ENCODE peak calls at places on chromosomes 3 and 15, in six cellular contexts. P is NCI-H1694; I is HT-29; G is effector CD4-positive, alpha-beta T cell; N is activated T-cell treated with anti-CD3 and anti-CD28 coated beads, Interleukin-2, amount 50 U/mL, for 4 hours; B is NCI-H1417 treated with DMSO at 0.1 percent for 48 hours. W is an unnamed sample.

GRCh38 chr3:9301091-9301490 is 51.6 kb upstream of the SRGAP3 start:
- DNase-seq in I (no peak), B (no peak), N (no peak), P (no peak), G (no peak), W (no peak)

GRCh38 chr3:42653560-42654330 is at the start of gene ZBTB47:
- DNase-seq in P (no peak), G (no peak), B (no peak), N (no peak), I (no peak), W (no peak)

GRCh38 chr3:63951492-63951891 is 39.3 kb upstream of the SCAANT1 start:
- DNase-seq in G (no peak), P (no peak), B (no peak), N (no peak), I (no peak), W (no peak)

GRCh38 chr3:113769551-113769950 is 22.7 kb downstream of the ATP6V1A start:
- DNase-seq in N (no peak), G (no peak), P (no peak), B (no peak), I (peak), W (no peak)

GRCh38 chr3:12287727-12288465 is 974 bp upstream of the PPARG start:
- DNase-seq in G (no peak), B (no peak), N (no peak), P (no peak), I (peak), W (peak)

GRCh38 chr3:186476044-186476468 is 68.1 kb downstream of the CRYGS start:
- DNase-seq in N (no peak), I (no peak), B (no peak), G (no peak), P (no peak), W (no peak)

GRCh38 chr15:43190178-43190577 is 5.0 kb downstream of the CCNDBP1 start:
- DNase-seq in N (no peak), B (no peak), G (no peak), I (no peak), P (no peak), W (no peak)

GRCh38 chr3:65742914-65743313 is 295.8 kb downstream of the MAGI1 start:
- DNase-seq in N (no peak), B (no peak), G (no peak), I (no peak), P (no peak), W (no peak)

GRCh38 chr3:151537751-151538150 is 76.9 kb upstream of the IGSF10 start:
- DNase-seq in I (no peak), G (no peak), P (no peak), N (no peak), B (no peak), W (no peak)

GRCh38 chr15:69780374-69780773 is 317.3 kb downstream of the TLE3 start:
- DNase-seq in N (no peak), B (no peak), I (no peak), G (no peak), P (no peak), W (no peak)

GRCh38 chr3:13595001-13595421 is 46.1 kb downstream of the FBLN2 start:
- DNase-seq in I (no peak), B (no peak), P (no peak), N (no peak), G (no peak), W (no peak)

GRCh38 chr15:48191574-48192225 is at the start of gene CTXN2:
- DNase-seq in N (no peak), G (no peak), B (no peak), I (no peak), P (no peak), W (peak)

GRCh38 chr3:41199866-41200668 is 762 bp downstream of the CTNNB1 start:
- DNase-seq in I (peak), N (peak), B (no peak), P (no peak), G (peak), W (no peak)

GRCh38 chr3:89314454-89314853 is 207.0 kb downstream of the EPHA3 start:
- DNase-seq in N (no peak), P (no peak), G (no peak), I (no peak), B (peak), W (no peak)

GRCh38 chr3:43953814-43954241 is 263.1 kb downstream of the ABHD5 start:
- DNase-seq in N (no peak), I (peak), P (no peak), G (no peak), B (no peak), W (peak)

GRCh38 chr15:89822611-89822950 is 7.9 kb upstream of the ANPEP start:
- DNase-seq in B (no peak), P (no peak), G (no peak), N (no peak), I (no peak), W (no peak)

W was measured in BE2C.